ENCODE peak calls at places on chromosomes 2 and 18, in five cellular contexts. One of them, this sample, is unnamed.
A peak's percentile ranks its signal among the peaks of the same experiment; 100 is the strongest.

GRCh38 chr2:70477473-70477872 is 76.2 kb downstream of the TGFA start:
- DNase-seq in fibroblast of pulmonary artery: no peak
- DNase-seq in GM13977: no peak
- DNase-seq in tibial artery: no peak
- DNase-seq in NCI-H2107: no peak
- DNase-seq in this sample: peak; percentile 73

GRCh38 chr2:195709901-195710300 is 52.9 kb downstream of the SLC39A10 start:
- DNase-seq in fibroblast of pulmonary artery: no peak
- DNase-seq in GM13977: no peak
- DNase-seq in tibial artery: no peak
- DNase-seq in NCI-H2107: no peak
- DNase-seq in this sample: no peak

GRCh38 chr18:56977771-56978170 is 169.1 kb upstream of the BOD1L2 start:
- DNase-seq in fibroblast of pulmonary artery: no peak
- DNase-seq in GM13977: no peak
- DNase-seq in tibial artery: no peak
- DNase-seq in NCI-H2107: no peak
- DNase-seq in this sample: no peak

GRCh38 chr2:173451137-173451536 is 96.5 kb downstream of the CDCA7 start:
- DNase-seq in fibroblast of pulmonary artery: no peak
- DNase-seq in GM13977: no peak
- DNase-seq in tibial artery: no peak
- DNase-seq in NCI-H2107: peak; percentile 8
- DNase-seq in this sample: no peak

GRCh38 chr2:241592126-241592845 is 33.7 kb downstream of the BOK start:
- DNase-seq in fibroblast of pulmonary artery: no peak
- DNase-seq in GM13977: no peak
- DNase-seq in tibial artery: no peak
- DNase-seq in NCI-H2107: no peak
- DNase-seq in this sample: no peak

GRCh38 chr2:227036527-227036926 is 127.5 kb downstream of the COL4A4 start:
- DNase-seq in fibroblast of pulmonary artery: no peak
- DNase-seq in GM13977: no peak
- DNase-seq in tibial artery: no peak
- DNase-seq in NCI-H2107: no peak
- DNase-seq in this sample: no peak

GRCh38 chr2:26721267-26722032 is 28.9 kb downstream of the KCNK3 start:
- DNase-seq in fibroblast of pulmonary artery: no peak
- DNase-seq in GM13977: no peak
- DNase-seq in tibial artery: no peak
- DNase-seq in NCI-H2107: no peak
- DNase-seq in this sample: peak; percentile 85

GRCh38 chr2:138777996-138778395 is 2.2 kb downstream of the NXPH2 start:
- DNase-seq in fibroblast of pulmonary artery: peak; percentile 35
- DNase-seq in GM13977: no peak
- DNase-seq in tibial artery: no peak
- DNase-seq in NCI-H2107: no peak
- DNase-seq in this sample: peak; percentile 63

GRCh38 chr2:220279372-220279771 is 651.9 kb downstream of the SLC4A3 start:
- DNase-seq in fibroblast of pulmonary artery: peak; percentile 71
- DNase-seq in GM13977: no peak
- DNase-seq in tibial artery: no peak
- DNase-seq in NCI-H2107: no peak
- DNase-seq in this sample: no peak

GRCh38 chr2:74424139-74424992 is 2.8 kb downstream of the WDR54 start:
- DNase-seq in fibroblast of pulmonary artery: no peak
- DNase-seq in GM13977: no peak
- DNase-seq in tibial artery: no peak
- DNase-seq in NCI-H2107: no peak
- DNase-seq in this sample: peak; percentile 38

GRCh38 chr2:203732953-203733510 is 26.6 kb downstream of the CD28 start:
- DNase-seq in fibroblast of pulmonary artery: no peak
- DNase-seq in GM13977: no peak
- DNase-seq in tibial artery: no peak
- DNase-seq in NCI-H2107: no peak
- DNase-seq in this sample: no peak

GRCh38 chr2:3805120-3805519 is 101.7 kb downstream of the DCDC2C start:
- DNase-seq in fibroblast of pulmonary artery: no peak
- DNase-seq in GM13977: no peak
- DNase-seq in tibial artery: no peak
- DNase-seq in NCI-H2107: no peak
- DNase-seq in this sample: peak; percentile 81

GRCh38 chr2:179429060-179429471 is 164.4 kb upstream of the SESTD1 start:
- DNase-seq in fibroblast of pulmonary artery: no peak
- DNase-seq in GM13977: no peak
- DNase-seq in tibial artery: no peak
- DNase-seq in NCI-H2107: no peak
- DNase-seq in this sample: no peak

GRCh38 chr2:174334781-174335604 is at the start of gene SP9:
- DNase-seq in fibroblast of pulmonary artery: peak; percentile 38
- DNase-seq in GM13977: peak; percentile 81
- DNase-seq in tibial artery: no peak
- DNase-seq in NCI-H2107: peak; percentile 36
- DNase-seq in this sample: peak; percentile 98

GRCh38 chr2:238187618-238188548 is 15.6 kb downstream of the ILKAP start:
- DNase-seq in fibroblast of pulmonary artery: no peak
- DNase-seq in GM13977: no peak
- DNase-seq in tibial artery: no peak
- DNase-seq in NCI-H2107: no peak
- DNase-seq in this sample: no peak

GRCh38 chr2:207869784-207870778 is 100.4 kb upstream of the FZD5 start:
- DNase-seq in fibroblast of pulmonary artery: peak; percentile 64
- DNase-seq in GM13977: no peak
- DNase-seq in tibial artery: no peak
- DNase-seq in NCI-H2107: no peak
- DNase-seq in this sample: no peak

GRCh38 chr18:59540819-59541218 is 156.4 kb downstream of the CCBE1 start:
- DNase-seq in fibroblast of pulmonary artery: peak; percentile 61
- DNase-seq in GM13977: no peak
- DNase-seq in tibial artery: no peak
- DNase-seq in NCI-H2107: no peak
- DNase-seq in this sample: no peak

GRCh38 chr18:22641973-22642372 is 224.3 kb upstream of the CTAGE1 start:
- DNase-seq in fibroblast of pulmonary artery: peak; percentile 58
- DNase-seq in GM13977: no peak
- DNase-seq in tibial artery: no peak
- DNase-seq in NCI-H2107: no peak
- DNase-seq in this sample: no peak

GRCh38 chr2:8679827-8680731 is 1.8 kb upstream of the ID2 start:
- DNase-seq in fibroblast of pulmonary artery: peak; percentile 55
- DNase-seq in GM13977: no peak
- DNase-seq in tibial artery: peak; percentile 58
- DNase-seq in NCI-H2107: peak; percentile 25
- DNase-seq in this sample: peak; percentile 18

GRCh38 chr2:10036095-10036879 is 7.1 kb upstream of the KLF11 start:
- DNase-seq in fibroblast of pulmonary artery: peak; percentile 74
- DNase-seq in GM13977: no peak
- DNase-seq in tibial artery: peak; percentile 77
- DNase-seq in NCI-H2107: no peak
- DNase-seq in this sample: peak; percentile 86

GRCh38 chr2:67828066-67828465 is 234.7 kb downstream of the C1D start:
- DNase-seq in fibroblast of pulmonary artery: no peak
- DNase-seq in GM13977: no peak
- DNase-seq in tibial artery: no peak
- DNase-seq in NCI-H2107: no peak
- DNase-seq in this sample: no peak

GRCh38 chr2:46230115-46230571 is 67.1 kb upstream of the EPAS1 start:
- DNase-seq in fibroblast of pulmonary artery: no peak
- DNase-seq in GM13977: no peak
- DNase-seq in tibial artery: peak; percentile 53
- DNase-seq in NCI-H2107: no peak
- DNase-seq in this sample: peak; percentile 53

GRCh38 chr18:32333781-32334180 is 136.9 kb downstream of the GAREM1 start:
- DNase-seq in fibroblast of pulmonary artery: no peak
- DNase-seq in GM13977: no peak
- DNase-seq in tibial artery: no peak
- DNase-seq in NCI-H2107: no peak
- DNase-seq in this sample: no peak

GRCh38 chr2:210461401-210461800 is 15.2 kb downstream of the LANCL1 start:
- DNase-seq in fibroblast of pulmonary artery: no peak
- DNase-seq in GM13977: no peak
- DNase-seq in tibial artery: no peak
- DNase-seq in NCI-H2107: no peak
- DNase-seq in this sample: no peak